ENCODE peak calls at places on chromosome 10, in six cellular contexts. J is head of caudate nucleus; P is dermis microvascular lymphatic vessel endothelial cell; V is stimulated activated CD8-positive, alpha-beta memory T cell treated with anti-CD3 and anti-CD28 coated beads, Interleukin-2, amount 100 ng/mL, for 1 hour; L is T-helper 2 cell; I is hippocampal formation. G is an unnamed sample.

GRCh38 chr10:13402016-13402415 is 53.9 kb upstream of the SEPHS1 start:
- DNase-seq in P (no peak), V (no peak), L (no peak), J (no peak), I (no peak), G (no peak)

GRCh38 chr10:44068716-44069482 is 316.0 kb downstream of the CXCL12 start:
- DNase-seq in J (no peak), I (no peak), L (no peak), P (no peak), V (no peak), G (no peak)

GRCh38 chr10:60521974-60522405 is 132.3 kb upstream of the ANK3 start:
- DNase-seq in L (no peak), J (no peak), V (no peak), I (no peak), P (no peak), G (peak)

GRCh38 chr10:84845628-84846261 is 517.4 kb downstream of the CCSER2 start:
- DNase-seq in L (no peak), J (peak), P (no peak), V (no peak), I (peak), G (peak)

GRCh38 chr10:60627778-60628773 is 150.2 kb upstream of the CDK1 start:
- DNase-seq in P (no peak), L (no peak), J (no peak), I (no peak), V (no peak), G (no peak)

GRCh38 chr10:78721231-78721630 is 347.5 kb upstream of the ZMIZ1 start:
- DNase-seq in J (no peak), P (no peak), I (no peak), V (no peak), L (no peak), G (no peak)

GRCh38 chr10:111079781-111080180 is 3.0 kb downstream of the ADRA2A start:
- DNase-seq in J (no peak), P (no peak), L (no peak), I (no peak), V (no peak), G (no peak)

GRCh38 chr10:112593023-112593422 is 146.0 kb downstream of the VTI1A start:
- DNase-seq in P (no peak), I (no peak), V (no peak), J (no peak), L (no peak), G (no peak)

GRCh38 chr10:19719320-19719719 is 96.9 kb upstream of the PLXDC2 start:
- DNase-seq in J (no peak), I (no peak), P (no peak), V (no peak), L (no peak), G (peak)

GRCh38 chr10:12690525-12691139 is 310.9 kb downstream of the CCDC3 start:
- DNase-seq in V (no peak), L (no peak), J (no peak), I (no peak), P (no peak), G (peak)

GRCh38 chr10:122056431-122057094 is 67.6 kb downstream of the TACC2 start:
- DNase-seq in I (no peak), P (no peak), J (no peak), L (no peak), V (no peak), G (no peak)

GRCh38 chr10:58081353-58081752 is 186.3 kb downstream of the IPMK start:
- DNase-seq in P (no peak), I (no peak), V (no peak), J (no peak), L (no peak), G (no peak)

GRCh38 chr10:100878291-100878910 is 34.4 kb upstream of the SLF2 start:
- DNase-seq in L (no peak), I (peak), J (peak), P (peak), V (no peak), G (peak)

GRCh38 chr10:7405637-7406036 is 5.2 kb downstream of the SFMBT2 start:
- DNase-seq in I (no peak), V (no peak), P (peak), J (peak), L (no peak), G (no peak)

G was measured in NCI-H2081.